ENCODE peak calls at places on chromosomes 7 and 10, in seven cellular contexts. B, R, X, J, O, I and M are unnamed samples.

GRCh38 chr10:76491216-76491615 is 1059.8 kb downstream of the LRMDA start:
- DNase-seq in J (no peak), O (no peak), R (no peak), I (peak), B (no peak), X (no peak), M (no peak)

GRCh38 chr10:126867567-126868365 is 37.5 kb upstream of the DOCK1 start:
- DNase-seq in X (no peak), J (no peak), R (no peak), B (no peak), I (no peak), O (no peak), M (no peak)

GRCh38 chr7:22563115-22563514 is 63.1 kb upstream of the STEAP1B start:
- DNase-seq in R (no peak), J (no peak), O (no peak), X (no peak), B (peak), I (no peak), M (no peak)

GRCh38 chr10:104059364-104059763 is 26.3 kb downstream of the COL17A1 start:
- DNase-seq in I (no peak), R (no peak), O (no peak), J (peak), X (no peak), B (no peak), M (no peak)

GRCh38 chr7:92633211-92633906 is 43.2 kb upstream of the FAM133B start:
- DNase-seq in O (no peak), X (no peak), I (peak), J (no peak), B (peak), R (no peak), M (peak)

GRCh38 chr7:52270301-52270700 is 765.1 kb upstream of the POM121L12 start:
- DNase-seq in J (no peak), X (no peak), B (no peak), O (no peak), I (no peak), R (no peak), M (no peak)

GRCh38 chr7:130070900-130071622 is 727 bp downstream of the KLHDC10 start:
- DNase-seq in J (no peak), X (no peak), R (no peak), I (peak), B (no peak), O (no peak), M (no peak)

GRCh38 chr7:79319369-79319768 is 134.1 kb downstream of the MAGI2 start:
- DNase-seq in I (no peak), B (no peak), J (no peak), X (no peak), R (no peak), O (no peak), M (no peak)

GRCh38 chr7:30802812-30803211 is 31.6 kb downstream of the MINDY4 start:
- DNase-seq in B (no peak), J (no peak), R (no peak), O (no peak), X (no peak), I (no peak), M (no peak)

GRCh38 chr10:46223064-46223480 is 63.7 kb upstream of the ANTXRL start:
- DNase-seq in B (peak), O (no peak), X (no peak), I (no peak), J (no peak), R (no peak), M (no peak)

GRCh38 chr10:78861456-78862327 is 207.1 kb upstream of the ZMIZ1 start:
- DNase-seq in I (no peak), J (no peak), B (no peak), X (no peak), O (no peak), R (no peak), M (no peak)

GRCh38 chr10:127976701-127977367 is 69.9 kb downstream of the PTPRE start:
- DNase-seq in R (no peak), B (no peak), O (no peak), I (peak), J (no peak), X (no peak), M (no peak)

GRCh38 chr10:8053446-8054242 is 844 bp upstream of the GATA3 start:
- DNase-seq in B (peak), I (peak), R (peak), X (no peak), O (peak), J (peak), M (peak)
- TF ChIP-seq CTCF in B (peak), I (peak), R (peak), X (peak), O (peak), J (peak), M (no peak)

DNA sequence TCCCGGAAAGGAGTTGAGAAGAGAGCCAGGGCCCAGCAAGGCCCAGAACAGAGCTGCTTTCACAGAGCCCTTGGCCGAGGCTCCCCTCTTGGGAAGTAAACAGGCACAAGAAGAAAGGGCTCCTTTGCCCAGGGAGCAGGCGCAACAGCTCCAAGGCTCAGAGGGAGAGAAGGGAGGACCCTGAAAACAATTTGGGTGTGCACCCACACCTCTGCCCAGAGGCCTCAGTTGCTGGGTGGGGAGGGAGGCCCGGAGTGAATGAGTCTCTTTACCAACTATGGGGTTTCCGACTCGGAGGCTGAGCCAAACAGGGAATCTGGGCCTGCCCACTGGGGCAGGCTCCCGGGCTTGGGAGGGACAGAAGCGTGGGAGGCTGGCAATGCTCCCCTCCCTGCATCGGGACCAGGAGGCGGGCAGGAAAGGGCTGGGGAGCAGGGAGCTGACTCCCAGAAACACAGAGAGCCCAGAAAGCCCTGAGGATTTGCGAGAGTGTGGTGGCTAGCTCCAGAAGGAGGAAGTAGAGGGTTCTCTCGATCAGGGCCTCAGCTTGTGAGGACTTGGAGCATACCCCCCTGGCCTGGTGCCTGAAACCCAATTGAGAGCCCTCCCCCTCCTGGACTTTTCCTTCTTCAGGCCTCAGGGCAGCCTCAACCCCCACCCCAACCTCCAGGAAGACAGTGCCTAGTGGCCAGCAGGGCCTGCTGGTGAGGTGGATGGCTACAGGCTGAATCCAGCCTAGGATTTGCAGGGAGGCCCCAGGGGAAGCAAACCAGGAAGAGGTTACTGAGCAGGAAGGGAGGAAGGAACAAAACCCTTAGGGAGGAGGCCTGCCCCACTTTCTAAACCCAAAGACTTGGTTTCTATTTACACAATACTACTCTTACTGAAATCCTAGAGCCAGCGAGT is 6.2 kb downstream of the C10orf105 start:
- DNase-seq in O (peak), R (peak), B (peak), J (no peak), I (peak), X (peak), M (peak)
- TF ChIP-seq CTCF in O (peak), R (no peak), B (no peak), J (no peak), I (peak), X (peak), M (peak)

GRCh38 chr7:18647602-18648001 is 152.1 kb downstream of the HDAC9 start:
- DNase-seq in O (no peak), X (no peak), B (no peak), R (no peak), I (no peak), J (no peak), M (no peak)
- TF ChIP-seq CTCF in O (no peak), X (no peak), B (no peak), R (no peak), I (no peak), J (no peak), M (no peak)

DNA sequence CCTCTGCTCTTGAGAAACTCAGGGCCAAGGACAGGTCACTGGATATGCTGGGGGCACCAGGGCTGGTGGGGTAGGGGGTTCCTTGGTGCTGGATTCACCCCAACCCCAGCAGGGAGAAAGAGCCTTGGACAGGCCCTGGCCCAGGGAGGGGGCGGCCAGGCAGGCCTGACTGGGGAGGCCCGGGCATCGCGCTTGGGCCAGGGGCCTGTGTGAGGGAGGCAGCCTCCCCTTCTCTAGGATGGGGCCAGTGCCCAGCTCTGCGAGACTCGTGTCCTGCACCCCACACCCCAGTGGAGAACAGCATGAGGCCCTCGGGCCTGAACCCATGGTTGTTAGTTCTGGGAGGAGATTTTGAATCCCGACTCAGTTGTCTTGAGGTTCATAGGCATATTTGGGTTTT is 217.1 kb downstream of the ZNF248 start:
- DNase-seq in I (no peak), B (no peak), R (no peak), O (no peak), X (no peak), J (no peak), M (no peak)
- TF ChIP-seq CTCF in I (no peak), B (no peak), R (no peak), O (no peak), X (no peak), J (no peak), M (no peak)

GRCh38 chr10:18582803-18583202 is 68.6 kb downstream of the NSUN6 start:
- DNase-seq in O (no peak), J (no peak), I (no peak), R (no peak), X (no peak), B (peak), M (no peak)

GRCh38 chr10:18577823-18578685 is 73.3 kb downstream of the NSUN6 start:
- DNase-seq in B (peak), O (no peak), I (no peak), J (no peak), X (no peak), R (no peak), M (no peak)

DNA sequence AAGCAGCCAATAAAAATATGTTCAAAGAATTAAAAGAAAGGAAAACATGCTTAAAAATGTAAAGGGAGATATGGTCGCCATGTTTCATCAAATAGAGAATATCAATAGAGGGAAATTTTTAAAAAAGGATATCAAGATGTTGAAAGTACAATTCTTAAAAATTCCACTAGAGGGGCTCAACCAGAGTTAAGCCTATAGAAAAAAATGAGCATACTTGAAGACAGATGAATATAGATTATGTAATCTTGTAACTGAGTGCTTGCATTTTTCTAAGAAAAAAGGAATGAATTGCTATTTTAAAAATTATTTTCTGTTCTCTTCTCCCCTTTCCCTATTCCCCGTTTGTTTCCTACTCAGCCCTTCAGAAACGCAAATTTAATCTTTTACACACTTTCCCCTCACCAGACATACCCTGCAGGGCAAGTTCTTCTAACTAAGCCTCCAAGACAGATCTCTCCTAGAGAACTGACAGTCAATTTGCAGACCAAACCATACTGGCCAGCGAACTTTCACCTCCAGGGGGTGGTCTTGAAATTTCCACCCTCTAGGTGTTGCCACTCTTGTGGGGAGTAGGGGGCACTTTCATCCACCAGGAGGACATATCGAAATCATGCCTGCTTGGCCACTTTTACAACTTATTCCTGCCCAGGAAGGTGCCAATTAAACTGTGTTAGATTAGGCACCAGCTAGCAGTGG is 67.7 kb downstream of the NSUN6 start:
- DNase-seq in X (no peak), I (no peak), O (no peak), B (no peak), R (no peak), J (no peak), M (no peak)
- TF ChIP-seq CTCF in X (no peak), I (peak), O (no peak), B (peak), R (no peak), J (peak), M (no peak)